ENCODE peak calls at places on chromosomes 7 and 10, in six cellular contexts. One of them, this sample, is unnamed.

GRCh38 chr7:111339006-111339405 is 223.3 kb downstream of the IMMP2L start:
- DNase-seq in endothelial cell: no peak
- DNase-seq in AG09319: no peak
- DNase-seq in EL: no peak
- DNase-seq in naive B cell: no peak
- DNase-seq in HEK293T: no peak
- DNase-seq in this sample: no peak

GRCh38 chr7:18234519-18234918 is 206.9 kb upstream of the PRPS1L1 start:
- DNase-seq in EL: no peak
- DNase-seq in naive B cell: no peak
- DNase-seq in endothelial cell: no peak
- DNase-seq in AG09319: no peak
- DNase-seq in HEK293T: no peak
- DNase-seq in this sample: no peak

GRCh38 chr7:1942704-1943294 is 272.7 kb downstream of the ELFN1 start:
- DNase-seq in endothelial cell: no peak
- DNase-seq in naive B cell: no peak
- DNase-seq in HEK293T: no peak
- DNase-seq in EL: no peak
- DNase-seq in AG09319: no peak
- DNase-seq in this sample: no peak

GRCh38 chr7:91683823-91684222 is 196.7 kb downstream of the MTERF1 start:
- DNase-seq in EL: peak; percentile 39
- DNase-seq in HEK293T: no peak
- DNase-seq in endothelial cell: no peak
- DNase-seq in AG09319: no peak
- DNase-seq in naive B cell: no peak
- DNase-seq in this sample: no peak

GRCh38 chr7:38629621-38630020 is 1.6 kb downstream of the AMPH start:
- DNase-seq in AG09319: no peak
- DNase-seq in naive B cell: no peak
- DNase-seq in endothelial cell: no peak
- DNase-seq in HEK293T: no peak
- DNase-seq in EL: peak; percentile 15
- DNase-seq in this sample: no peak

GRCh38 chr10:60606343-60607080 is 171.8 kb upstream of the CDK1 start:
- DNase-seq in naive B cell: no peak
- DNase-seq in EL: peak; percentile 3
- DNase-seq in AG09319: no peak
- DNase-seq in HEK293T: no peak
- DNase-seq in endothelial cell: no peak
- DNase-seq in this sample: no peak

GRCh38 chr10:91391915-91392314 is 18.2 kb upstream of the HECTD2 start:
- DNase-seq in naive B cell: no peak
- DNase-seq in AG09319: no peak
- DNase-seq in EL: no peak
- DNase-seq in endothelial cell: no peak
- DNase-seq in HEK293T: no peak
- DNase-seq in this sample: no peak

GRCh38 chr7:54336800-54337199 is 205.4 kb upstream of the VSTM2A start:
- DNase-seq in EL: no peak
- DNase-seq in naive B cell: no peak
- DNase-seq in HEK293T: no peak
- DNase-seq in endothelial cell: no peak
- DNase-seq in AG09319: no peak
- DNase-seq in this sample: no peak

GRCh38 chr10:69333205-69333604 is 54.9 kb downstream of the HK1 start:
- DNase-seq in AG09319: no peak
- DNase-seq in HEK293T: no peak
- DNase-seq in endothelial cell: no peak
- DNase-seq in EL: peak; percentile 49
- DNase-seq in naive B cell: no peak
- DNase-seq in this sample: no peak

GRCh38 chr10:120402358-120402757 is 54.7 kb upstream of the PLPP4 start:
- DNase-seq in endothelial cell: no peak
- DNase-seq in naive B cell: no peak
- DNase-seq in AG09319: no peak
- DNase-seq in EL: peak; percentile 26
- DNase-seq in HEK293T: no peak
- DNase-seq in this sample: no peak

GRCh38 chr10:102654969-102655368 is 10.7 kb downstream of the TRIM8 start:
- DNase-seq in endothelial cell: no peak
- DNase-seq in HEK293T: no peak
- DNase-seq in naive B cell: no peak
- DNase-seq in EL: no peak
- DNase-seq in AG09319: no peak
- DNase-seq in this sample: no peak

GRCh38 chr7:29289156-29290021 is 94.8 kb downstream of the CHN2 start:
- DNase-seq in AG09319: no peak
- DNase-seq in endothelial cell: no peak
- DNase-seq in HEK293T: no peak
- DNase-seq in naive B cell: no peak
- DNase-seq in EL: peak; percentile 14
- DNase-seq in this sample: no peak

GRCh38 chr10:65394898-65395297 is 1530.9 kb upstream of the LRRTM3 start:
- DNase-seq in HEK293T: no peak
- DNase-seq in AG09319: no peak
- DNase-seq in naive B cell: no peak
- DNase-seq in endothelial cell: no peak
- DNase-seq in EL: no peak
- DNase-seq in this sample: no peak

GRCh38 chr10:60376221-60376620 is 13.5 kb downstream of the ANK3 start:
- DNase-seq in naive B cell: no peak
- DNase-seq in endothelial cell: no peak
- DNase-seq in EL: no peak
- DNase-seq in HEK293T: no peak
- DNase-seq in AG09319: no peak
- DNase-seq in this sample: no peak

GRCh38 chr10:122045212-122045611 is 56.2 kb downstream of the TACC2 start:
- DNase-seq in EL: no peak
- DNase-seq in endothelial cell: no peak
- DNase-seq in naive B cell: no peak
- DNase-seq in HEK293T: no peak
- DNase-seq in AG09319: no peak
- DNase-seq in this sample: no peak

GRCh38 chr10:115861864-115862263 is 411.1 kb downstream of the GFRA1 start:
- DNase-seq in EL: peak; percentile 69
- DNase-seq in endothelial cell: no peak
- DNase-seq in naive B cell: no peak
- DNase-seq in HEK293T: no peak
- DNase-seq in AG09319: no peak
- DNase-seq in this sample: no peak

GRCh38 chr7:146090023-146090645 is 26.5 kb upstream of the CNTNAP2 start:
- DNase-seq in AG09319: no peak
- DNase-seq in endothelial cell: no peak
- DNase-seq in HEK293T: peak; percentile 37
- DNase-seq in EL: no peak
- DNase-seq in naive B cell: peak; percentile 11
- DNase-seq in this sample: peak; percentile 5

GRCh38 chr10:77643795-77644468 is 6.3 kb upstream of the KCNMA1 start:
- DNase-seq in EL: peak; percentile 71
- DNase-seq in endothelial cell: peak; percentile 38
- DNase-seq in AG09319: no peak
- DNase-seq in naive B cell: peak; percentile 27
- DNase-seq in HEK293T: peak; percentile 62
- DNase-seq in this sample: no peak